ENCODE peak calls at places on chromosome 3, in nine cellular contexts. D is A549, M is heart left ventricle, X is HCT116, F is endothelial cell of umbilical vein, A is sigmoid colon, N is IMR-90, C is breast epithelium, Q is HepG2. G is an unnamed sample.

GRCh38 chr3:45043715-45044299 is 17.7 kb downstream of the CLEC3B start:
- DNase-seq in X (no peak), D (peak; percentile 31), Q (no peak), A (no peak), N (peak; percentile 94), F (no peak), M (no peak), C (no peak), G (no peak)

GRCh38 chr3:143334231-143334630 is 214.7 kb downstream of the CHST2 start:
- DNase-seq in F (no peak), D (no peak), M (no peak), N (no peak), A (no peak), C (no peak), X (no peak), Q (no peak), G (no peak)

GRCh38 chr3:175234541-175234940 is 375.4 kb downstream of the NAALADL2 start:
- DNase-seq in D (no peak), N (no peak), C (no peak), Q (no peak), F (no peak), X (no peak), A (no peak), M (no peak), G (no peak)

GRCh38 chr3:82707035-82707434 is 945.6 kb upstream of the GBE1 start:
- DNase-seq in Q (no peak), D (peak; percentile 2), N (no peak), F (no peak), X (no peak), A (peak; percentile 38), C (no peak), M (no peak), G (no peak)

GRCh38 chr3:65412591-65412990 is 626.1 kb downstream of the MAGI1 start:
- DNase-seq in F (peak; percentile 18), Q (peak; percentile 45), D (no peak), A (peak; percentile 90), C (no peak), X (no peak), N (no peak), M (peak; percentile 79), G (no peak)

GRCh38 chr3:196942915-196943277 is 568 bp upstream of the NCBP2 start:
- DNase-seq in X (no peak), N (no peak), D (no peak), C (no peak), A (no peak), F (no peak), Q (no peak), M (no peak), G (no peak)

GRCh38 chr3:135565481-135565880 is 400.0 kb upstream of the PPP2R3A start:
- DNase-seq in Q (no peak), F (no peak), C (no peak), D (no peak), A (no peak), M (no peak), N (no peak), X (no peak), G (no peak)

GRCh38 chr3:32283304-32283703 is 44.8 kb downstream of the CMTM8 start:
- DNase-seq in N (no peak), M (peak; percentile 79), D (no peak), Q (no peak), C (no peak), A (no peak), F (no peak), X (no peak), G (no peak)

GRCh38 chr3:37290551-37290950 is 116.2 kb upstream of the LRRFIP2 start:
- DNase-seq in A (no peak), X (no peak), F (no peak), C (no peak), N (peak; percentile 75), D (no peak), M (no peak), Q (no peak), G (no peak)

GRCh38 chr3:14300721-14301377 is 101.6 kb upstream of the SLC6A6 start:
- DNase-seq in F (no peak), D (no peak), C (no peak), X (no peak), Q (no peak), A (no peak), M (peak; percentile 41), N (no peak), G (no peak)

GRCh38 chr3:99678023-99678422 is 39.6 kb downstream of the COL8A1 start:
- DNase-seq in A (peak; percentile 81), D (no peak), F (peak; percentile 63), C (peak; percentile 45), M (peak; percentile 40), X (no peak), Q (no peak), N (peak; percentile 95), G (no peak)

GRCh38 chr3:29889230-29889629 is 608.4 kb downstream of the RBMS3 start:
- DNase-seq in Q (no peak), C (no peak), M (no peak), N (peak; percentile 67), A (no peak), D (no peak), X (no peak), F (no peak), G (no peak)

GRCh38 chr3:186125118-186125517 is 16.2 kb upstream of the ETV5 start:
- DNase-seq in A (no peak), M (no peak), F (no peak), Q (no peak), N (no peak), C (no peak), D (no peak), X (no peak), G (no peak)

GRCh38 chr3:112627419-112627818 is 13.5 kb downstream of the CCDC80 start:
- DNase-seq in F (no peak), A (no peak), X (no peak), C (no peak), Q (no peak), M (peak; percentile 39), N (no peak), D (no peak), G (peak; percentile 65)

GRCh38 chr3:62139957-62140356 is 233.4 kb downstream of the FEZF2 start:
- DNase-seq in N (peak; percentile 28), F (no peak), D (no peak), M (no peak), Q (no peak), A (no peak), X (no peak), C (no peak), G (no peak)

GRCh38 chr3:28286595-28286994 is 45.2 kb downstream of the CMC1 start:
- DNase-seq in F (peak; percentile 54), A (no peak), D (peak; percentile 51), X (peak; percentile 18), C (no peak), M (no peak), N (peak; percentile 46), Q (peak; percentile 34), G (no peak)

GRCh38 chr3:43366880-43367279 is 80.5 kb downstream of the SNRK start:
- DNase-seq in F (no peak), D (no peak), X (no peak), C (no peak), M (no peak), A (no peak), N (no peak), Q (no peak), G (no peak)

GRCh38 chr3:43086460-43087165 is 19.3 kb downstream of the POMGNT2 start:
- DNase-seq in N (peak; percentile 4), Q (no peak), M (no peak), D (no peak), X (no peak), F (no peak), A (no peak), C (no peak), G (no peak)

GRCh38 chr3:184325715-184326114 is 11.3 kb downstream of the EIF4G1 start:
- DNase-seq in D (no peak), Q (no peak), N (no peak), C (no peak), X (no peak), M (no peak), A (no peak), F (no peak), G (no peak)

GRCh38 chr3:126543457-126544090 is 15.2 kb downstream of the C3orf22 start:
- DNase-seq in M (peak; percentile 3), N (no peak), X (no peak), C (no peak), D (no peak), A (peak; percentile 58), F (no peak), Q (no peak), G (peak; percentile 3)
- H3K4me1 ChIP-seq in M (peaks cover 7% of the 10 kb centered on the region), N (peaks cover 6% of the 10 kb centered on the region), X (peaks cover 15% of the 10 kb centered on the region), C (no peaks in the 10 kb centered on the region), D (peaks cover 10% of the 10 kb centered on the region), A (peaks cover 9% of the 10 kb centered on the region), F (peaks cover 3% of the 10 kb centered on the region), Q (no peaks in the 10 kb centered on the region), G (no peaks in the 10 kb centered on the region)

GRCh38 chr3:5444253-5444652 is 256.7 kb downstream of the EDEM1 start:
- DNase-seq in X (no peak), C (no peak), A (no peak), D (no peak), Q (no peak), M (no peak), N (no peak), F (no peak), G (no peak)
- TF ChIP-seq POLR2A in X (no peak), C (no peak), A (no peak), D (no peak), Q (no peak), M (no peak), N (no peak), F (no peak), G (no peak)

DNA sequence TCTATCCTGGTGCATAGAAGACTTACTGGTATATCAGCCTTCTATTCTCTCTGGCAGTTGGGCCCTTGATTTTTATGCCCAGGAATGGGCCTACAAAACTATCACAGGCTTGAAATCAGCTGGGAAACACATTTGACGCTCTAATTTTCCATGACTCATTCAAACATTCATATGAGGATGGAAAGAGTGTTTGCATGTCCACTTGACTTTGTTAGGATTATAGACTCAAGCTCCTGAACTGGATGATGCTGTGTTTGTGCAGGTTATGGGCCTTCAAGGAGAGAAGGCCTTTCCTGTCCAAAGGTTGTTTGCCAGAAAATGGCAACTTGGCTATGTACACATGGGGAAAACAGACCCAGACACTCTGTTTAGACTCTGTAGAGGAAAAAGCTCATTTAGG is 219.9 kb downstream of the GAP43 start:
- DNase-seq in D (no peak), X (no peak), F (no peak), M (no peak), Q (peak; percentile 95), C (no peak), A (no peak), N (no peak), G (no peak)
- H3K4me1 ChIP-seq in D (no peaks in the 10 kb centered on the region), X (no peaks in the 10 kb centered on the region), F (no peaks in the 10 kb centered on the region), M (no peaks in the 10 kb centered on the region), Q (peaks cover 50% of the 10 kb centered on the region), C (no peaks in the 10 kb centered on the region), A (no peaks in the 10 kb centered on the region), N (peaks cover 2% of the 10 kb centered on the region), G (peaks cover 2% of the 10 kb centered on the region)

DNA sequence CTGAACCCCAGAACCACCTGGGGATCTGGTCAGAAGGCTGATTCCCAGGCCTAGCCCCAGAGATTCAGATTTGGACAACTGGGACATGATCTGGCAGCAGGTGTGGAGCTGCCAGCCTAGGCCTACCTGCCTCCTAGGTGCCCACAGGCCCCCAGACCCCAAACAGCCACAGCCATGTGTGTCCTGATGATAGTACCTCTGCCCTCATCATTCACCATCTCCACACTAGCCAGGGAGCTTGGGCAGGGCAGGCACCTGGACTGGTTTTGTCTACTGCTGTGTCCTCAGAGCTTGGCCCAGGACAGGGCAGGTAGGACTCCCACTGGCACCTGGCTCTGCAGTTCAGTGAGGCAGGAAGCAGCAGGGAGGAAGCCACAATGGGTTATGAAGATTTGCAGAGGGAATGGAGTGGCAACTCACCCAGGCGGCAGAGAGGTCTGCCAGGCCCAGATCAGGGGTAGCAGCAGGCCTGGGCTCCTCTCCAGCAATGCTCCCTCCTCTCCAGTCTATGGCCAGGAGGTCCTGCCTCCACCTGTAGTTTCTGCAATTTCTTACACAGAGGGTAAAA is 34.8 kb downstream of the HMCES start:
- DNase-seq in D (no peak), A (no peak), X (no peak), Q (no peak), F (no peak), N (peak; percentile 9), M (no peak), C (peak; percentile 43), G (peak; percentile 47)
- TF ChIP-seq POLR2A in D (no peak), A (no peak), X (no peak), Q (no peak), F (peak; percentile 17), N (no peak), M (no peak), C (peak; percentile 18), G (no peak)

G was measured in ovary.